ENCODE peak calls at places on chromosomes 3 and 15, in five cellular contexts. P is left cardiac atrium, K is activated gamma-delta T cell treated with Interleukin-2 at 50 U/mL for 16 hours, V is cardiac fibroblast, S is EH. T is an unnamed sample.

GRCh38 chr3:14537590-14538450 is 2.3 kb downstream of the GRIP2 start:
- DNase-seq in P (peak), K (no peak), V (no peak), S (peak), T (no peak)

GRCh38 chr3:45890405-45890804 is 4.1 kb downstream of the CCR9 start:
- DNase-seq in P (no peak), K (no peak), V (no peak), S (peak), T (peak)

GRCh38 chr3:81658322-81658997 is 103.0 kb downstream of the GBE1 start:
- DNase-seq in P (no peak), K (no peak), V (no peak), S (no peak), T (no peak)

GRCh38 chr3:181719298-181719859 is 7.7 kb downstream of the SOX2 start:
- DNase-seq in P (no peak), K (no peak), V (no peak), S (no peak), T (no peak)

GRCh38 chr3:161231861-161232260 is 10.8 kb downstream of the NMD3 start:
- DNase-seq in P (no peak), K (no peak), V (no peak), S (no peak), T (peak)

GRCh38 chr15:100314809-100315400 is 26.9 kb downstream of the ADAMTS17 start:
- DNase-seq in P (no peak), K (no peak), V (no peak), S (no peak), T (no peak)

GRCh38 chr3:190000861-190001196 is 119.9 kb downstream of the P3H2 start:
- DNase-seq in P (no peak), K (no peak), V (no peak), S (no peak), T (no peak)

GRCh38 chr15:100284191-100284590 is 57.6 kb downstream of the ADAMTS17 start:
- DNase-seq in P (no peak), K (no peak), V (no peak), S (no peak), T (no peak)

GRCh38 chr15:99449514-99449913 is 116.3 kb upstream of the MEF2A start:
- DNase-seq in P (no peak), K (no peak), V (no peak), S (peak), T (peak)